ENCODE peak calls at places on chromosomes 4 and X, in eight cellular contexts. M is OCI-LY7, P is GM23248, H is GM23338, S is MM.1S, Q is HCT116, L is SK-N-SH, K is neural progenitor cell. Z is an unnamed sample. For H3K4me1, the result is how much of the 10 kb centered on the place peaks cover.

GRCh38 chr4:101264993-101265815 is 82.1 kb downstream of the PPP3CA start:
- DNase-seq in M (no peak), P (peak), H (no peak), S (no peak), Q (no peak), L (no peak), K (no peak), Z (no peak)

GRCh38 chr4:46818604-46819003 is 90.4 kb downstream of the COX7B2 start:
- DNase-seq in M (no peak), P (no peak), H (no peak), S (no peak), Q (no peak), L (no peak), K (no peak), Z (no peak)

GRCh38 chrX:115183980-115184379 is 5.2 kb upstream of the RBMXL3 start:
- DNase-seq in M (no peak), P (peak), H (no peak), S (no peak), Q (no peak), L (no peak), K (no peak), Z (no peak)

GRCh38 chrX:130746077-130746476 is 156.9 kb downstream of the ENOX2 start:
- DNase-seq in M (no peak), P (no peak), H (no peak), S (no peak), Q (no peak), L (no peak), K (no peak), Z (no peak)

GRCh38 chr4:149005191-149005590 is 563.0 kb upstream of the NR3C2 start:
- DNase-seq in M (no peak), P (no peak), H (no peak), S (no peak), Q (no peak), L (no peak), K (no peak), Z (no peak)

GRCh38 chr4:53061467-53061866 is 199.3 kb downstream of the RASL11B start:
- DNase-seq in M (no peak), P (no peak), H (no peak), S (no peak), Q (no peak), L (no peak), K (no peak), Z (no peak)

GRCh38 chrX:7263961-7264360 is 116.0 kb upstream of the PUDP start:
- DNase-seq in M (no peak), P (peak), H (no peak), S (no peak), Q (no peak), L (no peak), K (no peak), Z (no peak)

GRCh38 chr4:147326581-147326980 is 154.3 kb upstream of the EDNRA start:
- DNase-seq in M (no peak), P (no peak), H (no peak), S (no peak), Q (no peak), L (no peak), K (no peak), Z (no peak)

GRCh38 chrX:3286196-3286920 is 60.1 kb downstream of the MXRA5 start:
- DNase-seq in M (no peak), P (peak), H (no peak), S (no peak), Q (peak), L (no peak), K (no peak), Z (peak)

GRCh38 chrX:82141942-82142341 is 940.0 kb downstream of the SH3BGRL start:
- DNase-seq in M (no peak), P (no peak), H (no peak), S (peak), Q (no peak), L (no peak), K (no peak), Z (no peak)

GRCh38 chr4:170091069-170091696 is 1.4 kb upstream of the AADAT start:
- DNase-seq in M (no peak), P (no peak), H (peak), S (no peak), Q (no peak), L (no peak), K (no peak), Z (peak)

GRCh38 chr4:170088686-170089085 is 1.1 kb downstream of the AADAT start:
- DNase-seq in M (no peak), P (no peak), H (no peak), S (no peak), Q (no peak), L (peak), K (no peak), Z (no peak)

GRCh38 chr4:170089743-170090666 is at the start of gene AADAT:
- DNase-seq in M (no peak), P (peak), H (peak), S (peak), Q (peak), L (peak), K (peak), Z (peak)

GRCh38 chr4:170090667-170091052 is 904 bp upstream of the AADAT start:
- DNase-seq in M (no peak), P (peak), H (no peak), S (no peak), Q (no peak), L (peak), K (no peak), Z (no peak)

GRCh38 chr4:170089274-170089742 is 448 bp downstream of the AADAT start:
- DNase-seq in M (no peak), P (peak), H (peak), S (no peak), Q (no peak), L (peak), K (peak), Z (peak)
- TF ChIP-seq EZH2phosphoT487 in M (no peak), P (no peak), H (no peak), S (no peak), Q (no peak), L (no peak), K (no peak), Z (no peak)

GRCh38 chr4:7887415-7887814 is 52.2 kb downstream of the AFAP1 start:
- DNase-seq in M (no peak), P (no peak), H (no peak), S (no peak), Q (no peak), L (no peak), K (no peak), Z (no peak)
- H3K4me1 ChIP-seq in M (under half), P (half or more), H (under half), S (under half), Q (under half), L (under half), K (under half), Z (under half)

GRCh38 chr4:150579591-150580234 is 2.2 kb upstream of the MAB21L2 start:
- DNase-seq in M (no peak), P (peak), H (peak), S (no peak), Q (no peak), L (peak), K (peak), Z (peak)
- H3K4me3 ChIP-seq in M (no peak), P (peak), H (peak), S (no peak), Q (no peak), L (peak), K (peak), Z (peak)

GRCh38 chr4:4677825-4678522 is 136.1 kb upstream of the STX18 start:
- DNase-seq in M (peak), P (peak), H (peak), S (no peak), Q (peak), L (peak), K (peak), Z (peak)
- TF ChIP-seq EZH2phosphoT487 in M (no peak), P (no peak), H (no peak), S (no peak), Q (no peak), L (no peak), K (no peak), Z (no peak)

GRCh38 chrX:110399497-110399896 is 40.8 kb downstream of the RTL9 start:
- DNase-seq in M (no peak), P (no peak), H (no peak), S (no peak), Q (no peak), L (no peak), K (no peak), Z (no peak)
- H3K4me1 ChIP-seq in M (under half), P (half or more), H (under half), S (under half), Q (under half), L (under half), K (under half), Z (under half)

GRCh38 chrX:98956014-98956413 is 1454.1 kb downstream of the PCDH19 start:
- DNase-seq in M (no peak), P (no peak), H (peak), S (no peak), Q (no peak), L (no peak), K (peak), Z (no peak)
- H3K4me3 ChIP-seq in M (no peak), P (no peak), H (no peak), S (no peak), Q (no peak), L (no peak), K (no peak), Z (no peak)

GRCh38 chrX:71953946-71954345 is 43.3 kb downstream of the NHSL2 start:
- DNase-seq in M (no peak), P (no peak), H (no peak), S (no peak), Q (no peak), L (peak), K (no peak), Z (no peak)

GRCh38 chrX:71958281-71958675 is 47.6 kb downstream of the NHSL2 start:
- DNase-seq in M (no peak), P (no peak), H (peak), S (no peak), Q (no peak), L (no peak), K (peak), Z (no peak)

GRCh38 chrX:71954458-71954857 is 43.8 kb downstream of the NHSL2 start:
- DNase-seq in M (no peak), P (no peak), H (no peak), S (no peak), Q (no peak), L (no peak), K (no peak), Z (no peak)

GRCh38 chrX:71953391-71953790 is 42.7 kb downstream of the NHSL2 start:
- DNase-seq in M (no peak), P (peak), H (no peak), S (no peak), Q (no peak), L (no peak), K (no peak), Z (no peak)

DNA sequence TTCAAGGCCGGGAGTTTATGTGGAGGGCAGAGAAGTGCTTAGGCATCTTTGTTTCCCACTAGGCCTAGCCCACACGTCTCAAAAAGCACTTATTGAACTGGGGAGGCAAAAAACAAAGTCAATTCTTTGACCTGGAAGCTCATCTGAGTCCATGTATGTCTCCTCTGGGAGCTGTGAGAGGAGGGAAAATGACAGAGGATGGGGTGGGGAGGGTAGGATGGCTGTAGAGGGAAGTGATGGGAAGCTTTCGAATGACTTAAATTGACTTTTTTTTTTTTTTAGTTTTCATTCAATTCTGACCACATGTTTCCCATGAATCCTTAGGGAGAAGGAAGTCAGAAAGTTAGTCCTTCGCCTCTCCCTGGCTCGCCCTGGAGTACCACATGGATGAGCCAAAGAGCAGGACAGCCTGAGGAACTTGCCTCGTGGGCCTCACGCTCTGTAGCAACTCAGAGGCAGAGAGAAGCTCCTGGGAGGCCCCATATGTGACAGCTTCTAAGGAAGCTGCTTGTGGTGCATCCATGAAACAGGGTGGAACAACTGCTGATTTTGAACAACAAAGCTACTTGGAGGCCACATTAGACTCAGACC is 45.0 kb downstream of the NHSL2 start:
- DNase-seq in M (no peak), P (no peak), H (no peak), S (no peak), Q (no peak), L (no peak), K (no peak), Z (no peak)
- TF ChIP-seq EZH2phosphoT487 in M (no peak), P (no peak), H (no peak), S (no peak), Q (no peak), L (no peak), K (no peak), Z (no peak)

Z was measured in hepatocyte.